ENCODE peak calls at places on chromosomes 12 and 14, in seven cellular contexts. One of them, this sample, is unnamed.

GRCh38 chr14:104878582-104878981 is 13.5 kb downstream of the CEP170B start:
- DNase-seq in HEK293T: no peak
- DNase-seq in Calu3: no peak
- DNase-seq in NCI-H1092: no peak
- DNase-seq in ascending aorta: no peak
- DNase-seq in psoas muscle: peak; percentile 39
- DNase-seq in endothelial cell: no peak
- DNase-seq in this sample: no peak

GRCh38 chr12:119178544-119179334 is at the start of gene HSPB8:
- DNase-seq in HEK293T: peak; percentile 24
- DNase-seq in Calu3: peak; percentile 65
- DNase-seq in NCI-H1092: no peak
- DNase-seq in ascending aorta: peak; percentile 92
- DNase-seq in psoas muscle: peak; percentile 99
- DNase-seq in endothelial cell: peak; percentile 38
- DNase-seq in this sample: peak; percentile 78

GRCh38 chr12:123934016-123934620 is 38.5 kb downstream of the CCDC92 start:
- DNase-seq in HEK293T: no peak
- DNase-seq in Calu3: no peak
- DNase-seq in NCI-H1092: no peak
- DNase-seq in ascending aorta: no peak
- DNase-seq in psoas muscle: no peak
- DNase-seq in endothelial cell: no peak
- DNase-seq in this sample: no peak

GRCh38 chr14:24115451-24116110 is 832 bp upstream of the NRL start:
- DNase-seq in HEK293T: no peak
- DNase-seq in Calu3: no peak
- DNase-seq in NCI-H1092: no peak
- DNase-seq in ascending aorta: no peak
- DNase-seq in psoas muscle: no peak
- DNase-seq in endothelial cell: peak; percentile 9
- DNase-seq in this sample: no peak

GRCh38 chr12:121009744-121010143 is 6.5 kb downstream of the C12orf43 start:
- DNase-seq in HEK293T: peak; percentile 30
- DNase-seq in Calu3: peak; percentile 76
- DNase-seq in NCI-H1092: no peak
- DNase-seq in ascending aorta: no peak
- DNase-seq in psoas muscle: no peak
- DNase-seq in endothelial cell: no peak
- DNase-seq in this sample: peak; percentile 76

GRCh38 chr14:71354801-71355200 is 447.5 kb downstream of the PCNX1 start:
- DNase-seq in HEK293T: no peak
- DNase-seq in Calu3: no peak
- DNase-seq in NCI-H1092: no peak
- DNase-seq in ascending aorta: no peak
- DNase-seq in psoas muscle: no peak
- DNase-seq in endothelial cell: no peak
- DNase-seq in this sample: no peak

GRCh38 chr12:3236345-3237153 is 159.4 kb downstream of the TSPAN9 start:
- DNase-seq in HEK293T: peak; percentile 63
- DNase-seq in Calu3: peak; percentile 80
- DNase-seq in NCI-H1092: no peak
- DNase-seq in ascending aorta: no peak
- DNase-seq in psoas muscle: peak; percentile 73
- DNase-seq in endothelial cell: no peak
- DNase-seq in this sample: peak; percentile 8

GRCh38 chr12:108306014-108306501 is 33.1 kb downstream of the CMKLR1 start:
- DNase-seq in HEK293T: no peak
- DNase-seq in Calu3: no peak
- DNase-seq in NCI-H1092: no peak
- DNase-seq in ascending aorta: no peak
- DNase-seq in psoas muscle: no peak
- DNase-seq in endothelial cell: no peak
- DNase-seq in this sample: no peak

GRCh38 chr12:117047810-117048584 is 51.2 kb downstream of the TESC start:
- DNase-seq in HEK293T: no peak
- DNase-seq in Calu3: no peak
- DNase-seq in NCI-H1092: no peak
- DNase-seq in ascending aorta: no peak
- DNase-seq in psoas muscle: no peak
- DNase-seq in endothelial cell: no peak
- DNase-seq in this sample: no peak

GRCh38 chr12:100154472-100155247 is 12.0 kb upstream of the BLTP3B start:
- DNase-seq in HEK293T: peak; percentile 72
- DNase-seq in Calu3: peak; percentile 82
- DNase-seq in NCI-H1092: peak; percentile 2
- DNase-seq in ascending aorta: no peak
- DNase-seq in psoas muscle: peak; percentile 81
- DNase-seq in endothelial cell: peak; percentile 86
- DNase-seq in this sample: peak; percentile 86

GRCh38 chr12:93016752-93017350 is 87.8 kb upstream of the EEA1 start:
- DNase-seq in HEK293T: no peak
- DNase-seq in Calu3: no peak
- DNase-seq in NCI-H1092: no peak
- DNase-seq in ascending aorta: no peak
- DNase-seq in psoas muscle: no peak
- DNase-seq in endothelial cell: no peak
- DNase-seq in this sample: peak; percentile 79

GRCh38 chr14:73717998-73718741 is 4.0 kb upstream of the PNMA1 start:
- DNase-seq in HEK293T: no peak
- DNase-seq in Calu3: no peak
- DNase-seq in NCI-H1092: no peak
- DNase-seq in ascending aorta: no peak
- DNase-seq in psoas muscle: no peak
- DNase-seq in endothelial cell: no peak
- DNase-seq in this sample: no peak

GRCh38 chr12:109952873-109953272 is 43.3 kb downstream of the GIT2 start:
- DNase-seq in HEK293T: no peak
- DNase-seq in Calu3: no peak
- DNase-seq in NCI-H1092: no peak
- DNase-seq in ascending aorta: no peak
- DNase-seq in psoas muscle: peak; percentile 67
- DNase-seq in endothelial cell: no peak
- DNase-seq in this sample: no peak

GRCh38 chr14:92726135-92726932 is 22.1 kb downstream of the LGMN start:
- DNase-seq in HEK293T: no peak
- DNase-seq in Calu3: peak; percentile 88
- DNase-seq in NCI-H1092: no peak
- DNase-seq in ascending aorta: no peak
- DNase-seq in psoas muscle: peak; percentile 77
- DNase-seq in endothelial cell: no peak
- DNase-seq in this sample: peak; percentile 28

GRCh38 chr12:61251076-61251475 is 1009.1 kb upstream of the USP15 start:
- DNase-seq in HEK293T: no peak
- DNase-seq in Calu3: no peak
- DNase-seq in NCI-H1092: no peak
- DNase-seq in ascending aorta: no peak
- DNase-seq in psoas muscle: no peak
- DNase-seq in endothelial cell: no peak
- DNase-seq in this sample: no peak

GRCh38 chr12:24595652-24596235 is 353.2 kb downstream of the BCAT1 start:
- DNase-seq in HEK293T: peak; percentile 30
- DNase-seq in Calu3: peak; percentile 7
- DNase-seq in NCI-H1092: no peak
- DNase-seq in ascending aorta: no peak
- DNase-seq in psoas muscle: no peak
- DNase-seq in endothelial cell: peak; percentile 25
- DNase-seq in this sample: peak; percentile 65

GRCh38 chr12:20150835-20151234 is 217.5 kb upstream of the PDE3A start:
- DNase-seq in HEK293T: no peak
- DNase-seq in Calu3: no peak
- DNase-seq in NCI-H1092: no peak
- DNase-seq in ascending aorta: no peak
- DNase-seq in psoas muscle: no peak
- DNase-seq in endothelial cell: no peak
- DNase-seq in this sample: peak; percentile 43

GRCh38 chr14:79514700-79515099 is 696.6 kb downstream of the DIO2 start:
- DNase-seq in HEK293T: no peak
- DNase-seq in Calu3: no peak
- DNase-seq in NCI-H1092: no peak
- DNase-seq in ascending aorta: no peak
- DNase-seq in psoas muscle: no peak
- DNase-seq in endothelial cell: no peak
- DNase-seq in this sample: no peak

GRCh38 chr14:84646791-84647500 is 883.0 kb upstream of the FLRT2 start:
- DNase-seq in HEK293T: no peak
- DNase-seq in Calu3: no peak
- DNase-seq in NCI-H1092: no peak
- DNase-seq in ascending aorta: no peak
- DNase-seq in psoas muscle: no peak
- DNase-seq in endothelial cell: no peak
- DNase-seq in this sample: no peak

GRCh38 chr12:49471557-49471956 is 67.3 kb upstream of the KCNH3 start:
- DNase-seq in HEK293T: no peak
- DNase-seq in Calu3: no peak
- DNase-seq in NCI-H1092: no peak
- DNase-seq in ascending aorta: no peak
- DNase-seq in psoas muscle: no peak
- DNase-seq in endothelial cell: no peak
- DNase-seq in this sample: no peak

GRCh38 chr14:21539154-21539940 is 13.2 kb upstream of the SALL2 start:
- DNase-seq in HEK293T: no peak
- DNase-seq in Calu3: no peak
- DNase-seq in NCI-H1092: no peak
- DNase-seq in ascending aorta: no peak
- DNase-seq in psoas muscle: no peak
- DNase-seq in endothelial cell: no peak
- DNase-seq in this sample: no peak

GRCh38 chr12:131116437-131117117 is 162.9 kb downstream of the ADGRD1 start:
- DNase-seq in HEK293T: peak; percentile 48
- DNase-seq in Calu3: peak; percentile 42
- DNase-seq in NCI-H1092: no peak
- DNase-seq in ascending aorta: no peak
- DNase-seq in psoas muscle: peak; percentile 54
- DNase-seq in endothelial cell: peak; percentile 61
- DNase-seq in this sample: peak; percentile 33

GRCh38 chr12:109098671-109099070 is 1.3 kb downstream of the UNG start:
- DNase-seq in HEK293T: no peak
- DNase-seq in Calu3: no peak
- DNase-seq in NCI-H1092: no peak
- DNase-seq in ascending aorta: no peak
- DNase-seq in psoas muscle: no peak
- DNase-seq in endothelial cell: no peak
- DNase-seq in this sample: no peak

GRCh38 chr14:103628684-103629502 is at the start of gene KLC1:
- DNase-seq in HEK293T: peak; percentile 88
- DNase-seq in Calu3: peak; percentile 87
- DNase-seq in NCI-H1092: peak; percentile 61
- DNase-seq in ascending aorta: no peak
- DNase-seq in psoas muscle: peak; percentile 93
- DNase-seq in endothelial cell: peak; percentile 81
- DNase-seq in this sample: peak; percentile 65

GRCh38 chr12:5043589-5044419 is at the start of gene KCNA5:
- DNase-seq in HEK293T: no peak
- DNase-seq in Calu3: no peak
- DNase-seq in NCI-H1092: peak; percentile 44
- DNase-seq in ascending aorta: peak; percentile 43
- DNase-seq in psoas muscle: no peak
- DNase-seq in endothelial cell: peak; percentile 26
- DNase-seq in this sample: no peak

GRCh38 chr12:108090107-108090899 is 38.8 kb upstream of the WSCD2 start:
- DNase-seq in HEK293T: no peak
- DNase-seq in Calu3: no peak
- DNase-seq in NCI-H1092: no peak
- DNase-seq in ascending aorta: no peak
- DNase-seq in psoas muscle: no peak
- DNase-seq in endothelial cell: no peak
- DNase-seq in this sample: peak; percentile 23

GRCh38 chr14:64465208-64465821 is at the start of gene AKAP5:
- DNase-seq in HEK293T: peak; percentile 80
- DNase-seq in Calu3: peak; percentile 69
- DNase-seq in NCI-H1092: peak; percentile 80
- DNase-seq in ascending aorta: no peak
- DNase-seq in psoas muscle: peak; percentile 67
- DNase-seq in endothelial cell: peak; percentile 86
- DNase-seq in this sample: no peak

This sample was measured in SK-MEL-5.